ENCODE peak calls at places on chromosomes 3 and 15, in four cellular contexts. D is pancreas, R is sigmoid colon, G is psoas muscle. L is an unnamed sample.

GRCh38 chr3:104629038-104629437 is 737.7 kb upstream of the ALCAM start:
- DNase-seq in D (no peak), R (no peak), G (no peak), L (no peak)

GRCh38 chr3:159798951-159799350 is 189.7 kb upstream of the IL12A start:
- DNase-seq in D (no peak), R (no peak), G (no peak), L (no peak)

GRCh38 chr3:143252931-143253330 is 133.4 kb downstream of the CHST2 start:
- DNase-seq in D (no peak), R (no peak), G (no peak), L (no peak)

GRCh38 chr3:183904833-183905780 is 20.4 kb upstream of the PARL start:
- DNase-seq in D (no peak), R (no peak), G (no peak), L (peak; percentile 62)

GRCh38 chr3:35931867-35932266 is 292.5 kb downstream of the ARPP21 start:
- DNase-seq in D (no peak), R (no peak), G (no peak), L (no peak)

GRCh38 chr15:31374986-31375385 is 48.4 kb downstream of the KLF13 start:
- DNase-seq in D (no peak), R (no peak), G (no peak), L (no peak)

GRCh38 chr3:48617559-48617958 is 4.0 kb downstream of the TMEM89 start:
- DNase-seq in D (no peak), R (no peak), G (no peak), L (no peak)

GRCh38 chr15:66679657-66680108 is 22.4 kb upstream of the SMAD6 start:
- DNase-seq in D (no peak), R (no peak), G (no peak), L (peak; percentile 91)

GRCh38 chr3:12371525-12372140 is 82.8 kb downstream of the PPARG start:
- DNase-seq in D (no peak), R (no peak), G (no peak), L (no peak)

GRCh38 chr15:75067123-75067854 is 43.9 kb downstream of the PPCDC start:
- DNase-seq in D (no peak), R (no peak), G (no peak), L (no peak)

GRCh38 chr3:160756907-160757623 is 1.0 kb downstream of the PPM1L start:
- DNase-seq in D (no peak), R (peak; percentile 65), G (peak; percentile 15), L (peak; percentile 73)

GRCh38 chr3:122992628-122993570 is 34.7 kb downstream of the SEMA5B start:
- DNase-seq in D (no peak), R (peak; percentile 79), G (peak; percentile 70), L (no peak)

GRCh38 chr3:9398715-9399708 is 1.6 kb downstream of the SETD5 start:
- DNase-seq in D (no peak), R (no peak), G (no peak), L (peak; percentile 59)

GRCh38 chr3:107845355-107846281 is 245.2 kb downstream of the CD47 start:
- DNase-seq in D (no peak), R (no peak), G (no peak), L (no peak)

GRCh38 chr3:30631237-30631961 is 25.0 kb downstream of the TGFBR2 start:
- DNase-seq in D (no peak), R (no peak), G (peak; percentile 19), L (no peak)
- TF ChIP-seq CTCF in D (no peak), R (no peak), G (no peak), L (peak; percentile 12)

GRCh38 chr3:16301490-16301889 is 36.5 kb downstream of the OXNAD1 start:
- DNase-seq in D (no peak), R (no peak), G (no peak), L (no peak)
- H3K4me1 ChIP-seq in D (no peaks in the 10 kb centered on the region), R (peaks cover 14% of the 10 kb centered on the region), G (peaks cover 10% of the 10 kb centered on the region), L (peaks cover 3% of the 10 kb centered on the region)

DNA sequence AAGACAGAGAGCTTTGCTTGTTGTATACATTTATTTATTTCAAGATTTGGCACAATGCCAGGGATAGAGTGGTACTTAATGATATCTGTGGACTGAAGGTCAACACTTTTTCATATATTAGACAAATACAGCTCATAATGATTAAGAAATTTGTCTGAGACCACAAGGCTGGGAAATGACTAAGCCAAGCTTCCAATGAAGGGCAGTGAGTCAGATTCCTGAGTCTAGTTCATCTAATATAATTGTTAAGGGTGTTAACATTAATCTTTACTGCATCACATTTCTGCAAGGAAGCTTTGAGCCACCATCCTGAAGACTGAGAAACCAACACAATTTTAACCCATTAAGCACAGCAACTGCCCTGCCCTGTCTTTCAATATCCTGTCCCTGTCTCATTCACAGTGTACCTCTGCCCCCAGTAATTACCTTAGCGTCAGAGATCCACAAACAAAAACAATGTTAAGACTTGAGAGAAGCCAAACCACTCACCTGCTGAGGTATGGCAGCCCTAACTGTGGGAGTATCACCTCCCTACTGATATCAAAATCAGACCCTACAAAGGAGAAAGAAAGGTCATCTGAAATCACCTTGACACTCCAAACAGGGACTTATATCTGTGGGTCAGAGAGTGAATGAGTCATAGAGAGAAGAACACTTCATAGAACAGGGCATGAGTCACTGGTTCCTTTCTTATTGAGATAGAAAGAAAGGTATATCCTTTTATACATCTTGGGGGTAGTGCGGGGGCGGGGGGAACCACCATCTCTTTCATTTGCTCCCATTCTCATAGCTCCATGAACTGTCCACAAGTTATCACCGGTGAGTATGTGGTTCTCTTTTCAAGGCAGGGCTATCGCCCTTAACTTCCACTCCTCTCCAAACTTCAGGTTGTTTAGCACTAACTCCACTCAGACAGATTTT is 74.7 kb downstream of the MAGI1 start:
- DNase-seq in D (no peak), R (no peak), G (no peak), L (no peak)
- H3K4me3 ChIP-seq in D (no peak overlapping the region), R (no peak overlapping the region), G (no peak overlapping the region), L (no peak overlapping the region)

DNA sequence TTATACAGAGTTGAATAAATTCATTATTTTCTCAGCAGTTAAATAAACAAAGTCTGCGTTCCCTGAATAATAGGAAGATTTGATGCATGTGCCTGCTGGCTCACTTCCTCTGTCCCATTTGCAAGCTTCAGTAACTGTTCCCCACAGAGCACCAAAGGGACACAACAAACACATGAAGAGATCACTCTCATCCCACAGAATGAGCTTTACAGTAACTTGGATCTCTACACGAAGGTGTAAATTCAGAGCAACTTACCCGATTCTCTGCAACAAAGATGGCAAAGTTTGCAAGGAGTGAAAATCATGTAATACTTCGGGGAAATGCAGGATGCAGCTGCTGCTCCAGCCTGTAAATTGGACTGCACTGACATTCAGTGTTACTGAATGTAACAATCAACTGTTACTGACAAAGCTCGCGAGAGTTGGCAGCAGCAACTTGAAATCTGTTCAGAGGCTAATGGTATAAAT is at the start of gene BCHE:
- DNase-seq in D (peak; percentile 4), R (peak; percentile 64), G (peak; percentile 23), L (peak; percentile 63)
- TF ChIP-seq CTCF in D (no peak), R (no peak), G (no peak), L (no peak)

GRCh38 chr3:141407817-141408216 is 39.5 kb downstream of the ZBTB38 start:
- DNase-seq in D (no peak), R (no peak), G (no peak), L (no peak)

GRCh38 chr3:141407043-141407442 is 38.7 kb downstream of the ZBTB38 start:
- DNase-seq in D (no peak), R (peak; percentile 93), G (peak; percentile 34), L (no peak)

GRCh38 chr3:141405025-141405424 is 36.7 kb downstream of the ZBTB38 start:
- DNase-seq in D (no peak), R (no peak), G (no peak), L (no peak)

GRCh38 chr3:141405581-141405980 is 37.3 kb downstream of the ZBTB38 start:
- DNase-seq in D (no peak), R (no peak), G (no peak), L (no peak)

DNA sequence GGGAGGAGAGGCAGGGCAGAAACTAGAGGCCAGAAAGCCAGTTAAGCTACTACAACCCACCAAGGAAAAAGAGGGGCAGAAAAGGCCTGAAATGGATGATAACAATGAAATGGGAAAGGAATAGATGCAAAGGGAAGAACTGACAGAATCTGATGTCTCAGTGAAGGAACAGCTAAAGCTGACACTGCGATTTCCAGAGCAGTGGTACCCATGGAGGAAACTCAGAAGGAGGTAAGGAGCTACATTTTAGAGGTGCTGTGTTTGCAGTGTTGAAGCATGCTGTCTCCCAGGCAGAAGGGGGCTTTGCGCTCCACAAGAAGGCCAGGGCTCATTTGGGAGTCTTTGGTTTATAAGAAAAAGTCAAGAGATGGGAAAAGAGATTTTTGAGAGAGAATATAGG is 38.0 kb downstream of the ZBTB38 start:
- DNase-seq in D (no peak), R (no peak), G (no peak), L (no peak)
- H3K4me1 ChIP-seq in D (peaks cover 33% of the 10 kb centered on the region), R (peaks cover 85% of the 10 kb centered on the region), G (peaks cover 55% of the 10 kb centered on the region), L (peaks cover 13% of the 10 kb centered on the region)

GRCh38 chr15:49178477-49178876 is 8.4 kb downstream of the GALK2 start:
- DNase-seq in D (no peak), R (no peak), G (no peak), L (no peak)
- H3K4me3 ChIP-seq in D (no peak overlapping the region), R (no peak overlapping the region), G (no peak overlapping the region), L (no peak overlapping the region)

GRCh38 chr15:41585140-41586047 is 26.4 kb downstream of the TYRO3 start:
- DNase-seq in D (peak; percentile 67), R (no peak), G (peak; percentile 62), L (peak; percentile 81)
- TF ChIP-seq CTCF in D (peak; percentile 25), R (peak; percentile 33), G (peak; percentile 40), L (peak; percentile 57)

GRCh38 chr15:36400936-36401585 is 178.4 kb upstream of the CDIN1 start:
- DNase-seq in D (no peak), R (no peak), G (no peak), L (no peak)
- H3K4me1 ChIP-seq in D (no peaks in the 10 kb centered on the region), R (no peaks in the 10 kb centered on the region), G (no peaks in the 10 kb centered on the region), L (no peaks in the 10 kb centered on the region)

L was measured in endodermal cell.